ENCODE peak calls at places on chromosomes 2 and 18, in seven cellular contexts. Z is HCT116, K is MM.1S, I is GM23338, E is neural progenitor cell, B is GM23248, V is PC-3. A is an unnamed sample.

GRCh38 chr2:143254108-143254507 is 124.9 kb downstream of the ARHGAP15 start:
- DNase-seq in Z (no peak), K (no peak), I (no peak), E (no peak), B (no peak), V (no peak), A (no peak)

GRCh38 chr2:31937741-31938140 is 73.1 kb downstream of the MEMO1 start:
- DNase-seq in Z (no peak), K (no peak), I (no peak), E (no peak), B (peak; percentile 39), V (no peak), A (no peak)

GRCh38 chr18:72342933-72343332 is 201.2 kb downstream of the CBLN2 start:
- DNase-seq in Z (no peak), K (no peak), I (no peak), E (no peak), B (no peak), V (no peak), A (no peak)

GRCh38 chr2:224206816-224207215 is 167.7 kb upstream of the SERPINE2 start:
- DNase-seq in Z (no peak), K (no peak), I (no peak), E (no peak), B (no peak), V (no peak), A (no peak)

GRCh38 chr2:189836644-189837043 is 52.4 kb downstream of the PMS1 start:
- DNase-seq in Z (no peak), K (no peak), I (no peak), E (no peak), B (peak; percentile 78), V (peak; percentile 80), A (no peak)

GRCh38 chr2:64978514-64979268 is 10.5 kb upstream of the SLC1A4 start:
- DNase-seq in Z (peak; percentile 6), K (peak; percentile 41), I (peak; percentile 50), E (no peak), B (peak; percentile 70), V (peak; percentile 60), A (no peak)

GRCh38 chr2:72911256-72911655 is 6.1 kb upstream of the EMX1 start:
- DNase-seq in Z (no peak), K (no peak), I (no peak), E (no peak), B (peak; percentile 70), V (peak; percentile 55), A (no peak)

GRCh38 chr2:215423928-215424540 is 11.8 kb downstream of the FN1 start:
- DNase-seq in Z (no peak), K (no peak), I (no peak), E (no peak), B (peak; percentile 22), V (no peak), A (no peak)

GRCh38 chr18:63315879-63316278 is 3.7 kb downstream of the BCL2 start:
- DNase-seq in Z (no peak), K (peak; percentile 55), I (no peak), E (no peak), B (no peak), V (peak; percentile 44), A (no peak)

GRCh38 chr18:23958036-23958435 is 56.5 kb upstream of the TTC39C start:
- DNase-seq in Z (no peak), K (no peak), I (no peak), E (no peak), B (peak; percentile 52), V (no peak), A (no peak)

GRCh38 chr2:112542123-112542973 is at the start of gene POLR1B:
- DNase-seq in Z (peak; percentile 76), K (peak; percentile 89), I (peak; percentile 95), E (peak; percentile 92), B (peak; percentile 89), V (peak; percentile 89), A (peak; percentile 88)

GRCh38 chr18:75142677-75143076 is 66.3 kb downstream of the PTGR3 start:
- DNase-seq in Z (no peak), K (no peak), I (no peak), E (no peak), B (no peak), V (no peak), A (no peak)

GRCh38 chr2:6806605-6807004 is 59.1 kb downstream of the CMPK2 start:
- DNase-seq in Z (no peak), K (no peak), I (peak; percentile 74), E (peak; percentile 59), B (no peak), V (no peak), A (no peak)

GRCh38 chr2:113078350-113078839 is 10.6 kb downstream of the IL1F10 start:
- DNase-seq in Z (peak; percentile 32), K (no peak), I (no peak), E (no peak), B (peak; percentile 81), V (peak; percentile 97), A (no peak)

GRCh38 chr2:10303634-10304378 is 1.1 kb downstream of the HPCAL1 start:
- DNase-seq in Z (no peak), K (peak; percentile 60), I (peak; percentile 65), E (peak; percentile 76), B (peak; percentile 78), V (peak; percentile 52), A (peak; percentile 77)

GRCh38 chr18:76958692-76959341 is 136.5 kb downstream of the ZNF236 start:
- DNase-seq in Z (no peak), K (no peak), I (no peak), E (no peak), B (no peak), V (no peak), A (no peak)

GRCh38 chr18:10454800-10455550 is 540 bp downstream of the APCDD1 start:
- DNase-seq in Z (no peak), K (peak; percentile 7), I (peak; percentile 66), E (no peak), B (peak; percentile 46), V (no peak), A (peak; percentile 58)

GRCh38 chr2:120740765-120741513 is 5.3 kb downstream of the GLI2 start:
- DNase-seq in Z (no peak), K (no peak), I (peak; percentile 84), E (peak; percentile 91), B (no peak), V (no peak), A (peak; percentile 46)

GRCh38 chr2:240922982-240923537 is 16.9 kb downstream of the CROCC2 start:
- DNase-seq in Z (no peak), K (no peak), I (no peak), E (no peak), B (no peak), V (no peak), A (no peak)

GRCh38 chr18:24369420-24369819 is 28.2 kb downstream of the OSBPL1A start:
- DNase-seq in Z (no peak), K (no peak), I (no peak), E (no peak), B (peak; percentile 3), V (no peak), A (no peak)

GRCh38 chr2:62501059-62501458 is 4.9 kb downstream of the TMEM17 start:
- DNase-seq in Z (no peak), K (no peak), I (no peak), E (no peak), B (no peak), V (no peak), A (peak; percentile 24)

GRCh38 chr2:26850565-26850964 is 2.6 kb downstream of the DPYSL5 start:
- DNase-seq in Z (no peak), K (no peak), I (no peak), E (peak; percentile 18), B (no peak), V (no peak), A (no peak)

DNA sequence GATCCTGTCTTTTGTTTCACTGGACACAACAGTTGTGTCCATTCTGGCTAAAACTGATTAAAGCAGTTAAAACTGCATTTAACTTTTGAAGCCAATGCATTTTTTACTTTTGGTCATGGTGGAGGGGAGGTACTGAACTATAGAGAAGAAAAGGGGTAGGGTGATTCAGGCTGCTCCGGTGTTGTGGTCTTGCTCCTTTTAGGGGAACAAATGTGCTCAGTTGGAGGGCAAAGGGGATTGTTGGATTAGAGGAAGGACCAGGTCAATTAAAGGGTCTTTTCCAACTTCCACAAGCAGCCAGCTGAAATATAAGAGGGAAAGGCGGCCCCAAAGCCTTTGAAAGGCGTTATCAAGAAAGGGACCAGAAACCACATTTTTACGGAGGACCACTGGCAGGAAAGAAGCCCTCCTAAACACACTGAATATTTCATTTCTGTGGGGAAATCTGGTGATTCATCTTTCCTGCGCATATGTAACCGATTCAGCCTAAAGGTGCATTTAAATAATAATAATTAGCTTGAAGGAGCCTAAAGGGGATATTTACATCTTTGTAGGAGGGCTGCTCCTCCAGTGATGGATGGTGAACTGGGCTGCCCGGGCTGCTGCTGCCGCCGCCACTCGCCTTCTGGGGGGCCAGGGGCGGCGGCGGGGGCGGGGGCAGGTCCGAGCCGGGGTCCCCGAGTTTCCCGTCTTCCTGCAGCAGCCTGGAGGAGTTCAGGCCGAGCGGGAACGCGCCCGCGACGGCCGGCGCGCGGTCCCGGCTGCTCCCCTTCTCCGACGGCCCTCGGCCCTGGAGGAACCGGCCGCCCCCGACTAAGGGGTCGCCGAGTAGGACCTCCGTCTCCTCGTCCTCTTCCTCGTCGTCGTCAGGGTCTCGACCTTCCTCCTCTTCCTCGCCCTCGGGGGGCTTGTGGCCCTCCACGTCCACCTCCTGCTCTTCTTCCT is 5.2 kb downstream of the SKOR2 start:
- DNase-seq in Z (no peak), K (no peak), I (peak; percentile 51), E (peak; percentile 38), B (no peak), V (no peak), A (no peak)
- TF ChIP-seq EZH2 in Z (no peak), K (no peak), I (peak; percentile 71), E (peak; percentile 71), B (peak; percentile 73), V (no peak), A (peak; percentile 92)

GRCh38 chr2:159506764-159507406 is 109.5 kb downstream of the BAZ2B start:
- DNase-seq in Z (peak; percentile 31), K (peak; percentile 24), I (no peak), E (no peak), B (peak; percentile 46), V (peak; percentile 75), A (peak; percentile 34)
- TF ChIP-seq EZH2phosphoT487 in Z (no peak), K (no peak), I (no peak), E (no peak), B (no peak), V (no peak), A (no peak)

GRCh38 chr2:36356990-36357505 is 1.5 kb downstream of the CRIM1 start:
- DNase-seq in Z (no peak), K (peak; percentile 32), I (no peak), E (peak; percentile 72), B (peak; percentile 60), V (peak; percentile 91), A (peak; percentile 61)
- H3K4me1 ChIP-seq in Z (peaks cover 67% of the 10 kb centered on the region), K (peaks cover 18% of the 10 kb centered on the region), I (peaks cover 68% of the 10 kb centered on the region), E (peaks cover 31% of the 10 kb centered on the region), B (peaks cover 51% of the 10 kb centered on the region), V (peaks cover 61% of the 10 kb centered on the region), A (peaks cover 11% of the 10 kb centered on the region)

DNA sequence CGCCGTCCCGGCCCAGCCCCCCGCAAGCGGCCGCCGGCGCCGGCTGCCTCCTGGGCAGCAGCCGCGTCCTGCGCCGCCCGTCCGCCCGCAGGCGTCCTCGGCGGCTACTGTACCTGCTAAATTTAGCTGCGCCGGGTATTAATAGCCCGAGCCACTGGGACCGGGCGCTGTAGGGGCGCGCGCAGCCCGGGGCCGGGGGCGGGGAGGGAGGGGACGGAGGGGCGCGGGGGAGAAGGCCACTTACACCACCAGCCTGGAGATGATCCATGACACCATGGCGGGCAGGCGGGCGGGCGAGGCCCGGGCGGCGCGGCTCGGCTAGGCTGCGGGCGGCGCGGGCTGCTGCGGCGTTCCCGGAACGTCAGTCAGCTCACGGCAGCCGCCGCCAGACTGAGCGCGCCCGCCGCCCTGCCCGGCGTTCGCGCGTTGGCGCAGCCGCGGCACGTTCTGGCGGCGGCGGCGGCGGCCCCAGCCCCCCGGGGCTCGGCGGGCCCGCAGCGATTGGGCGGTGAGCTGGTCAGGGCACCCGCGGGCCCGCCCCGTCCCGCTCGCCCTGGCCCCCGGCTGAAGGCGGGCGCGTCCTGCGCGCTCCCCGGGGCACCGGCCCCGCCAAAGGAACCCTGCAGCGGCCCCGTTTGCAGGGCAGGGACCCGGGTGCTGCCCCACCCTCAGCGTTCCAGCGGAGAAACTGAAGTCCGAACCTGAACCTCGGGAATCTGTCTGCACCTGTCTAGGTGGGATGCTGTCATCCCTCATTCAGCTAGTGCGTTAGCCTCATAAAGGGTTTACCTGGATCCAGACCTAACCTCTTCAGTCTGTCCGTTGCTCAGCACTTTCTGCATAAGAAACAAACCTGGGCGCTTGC is at the start of gene REEP1:
- DNase-seq in Z (no peak), K (peak; percentile 62), I (peak; percentile 67), E (peak; percentile 81), B (peak; percentile 50), V (no peak), A (peak; percentile 69)
- TF ChIP-seq EZH2 in Z (no peak), K (no peak), I (no peak), E (no peak), B (no peak), V (no peak), A (no peak)

A was measured in hepatocyte.